ENCODE peak calls at places on chromosome 1, in ten cellular contexts. C is foreskin keratinocyte; Z is right lobe of liver; L is CD8-positive, alpha-beta T cell; V is tibial nerve; E is A549; W is HL-60; F is astrocyte; P is mammary epithelial cell; G is ovary. B is an unnamed sample.

GRCh38 chr1:17765444-17766411 is 10.6 kb downstream of the ACTL8 start:
- DNase-seq in C (peak; percentile 18), Z (no peak), L (no peak), V (no peak), E (peak; percentile 53), W (no peak), F (peak; percentile 94), P (peak; percentile 5), G (no peak), B (no peak)

GRCh38 chr1:945910-946565 is 13.0 kb downstream of the NOC2L start:
- DNase-seq in C (no peak), Z (no peak), L (no peak), V (no peak), E (no peak), W (no peak), F (no peak), P (no peak), G (no peak), B (no peak)

GRCh38 chr1:32981003-32981909 is 16.6 kb upstream of the RNF19B start:
- DNase-seq in C (peak; percentile 98), Z (no peak), L (peak; percentile 44), V (no peak), E (peak; percentile 72), W (peak; percentile 89), F (peak; percentile 91), P (peak; percentile 99), G (no peak), B (peak; percentile 77)

GRCh38 chr1:111745670-111746613 is 6.7 kb upstream of the INKA2 start:
- DNase-seq in C (peak; percentile 51), Z (no peak), L (no peak), V (no peak), E (no peak), W (no peak), F (no peak), P (peak; percentile 26), G (no peak), B (no peak)

GRCh38 chr1:44628962-44629756 is 45.1 kb downstream of the TMEM53 start:
- DNase-seq in C (peak; percentile 95), Z (no peak), L (no peak), V (no peak), E (no peak), W (no peak), F (peak; percentile 98), P (peak; percentile 84), G (no peak), B (no peak)

GRCh38 chr1:245999697-246000637 is 507.1 kb downstream of the SMYD3 start:
- DNase-seq in C (no peak), Z (no peak), L (no peak), V (no peak), E (no peak), W (peak; percentile 25), F (no peak), P (no peak), G (no peak), B (no peak)

GRCh38 chr1:43766086-43766784 is 58.9 kb downstream of the ST3GAL3 start:
- DNase-seq in C (peak; percentile 59), Z (no peak), L (no peak), V (no peak), E (no peak), W (peak; percentile 62), F (no peak), P (no peak), G (no peak), B (no peak)

GRCh38 chr1:248823517-248824001 is 2.2 kb downstream of the SH3BP5L start:
- DNase-seq in C (peak; percentile 56), Z (no peak), L (no peak), V (no peak), E (no peak), W (no peak), F (peak; percentile 96), P (no peak), G (no peak), B (no peak)

GRCh38 chr1:211133841-211134669 is at the start of gene KCNH1:
- DNase-seq in C (peak; percentile 43), Z (peak; percentile 71), L (peak; percentile 68), V (peak; percentile 63), E (peak; percentile 78), W (peak; percentile 62), F (peak; percentile 52), P (peak; percentile 59), G (peak; percentile 82), B (peak; percentile 72)

GRCh38 chr1:92749024-92749634 is 35.8 kb downstream of the EVI5 start:
- DNase-seq in C (peak; percentile 52), Z (no peak), L (peak; percentile 7), V (no peak), E (peak; percentile 36), W (peak; percentile 71), F (peak; percentile 37), P (peak; percentile 54), G (no peak), B (peak; percentile 63)

GRCh38 chr1:169044296-169044695 is 62.2 kb upstream of the ATP1B1 start:
- DNase-seq in C (no peak), Z (no peak), L (peak; percentile 8), V (no peak), E (no peak), W (peak; percentile 82), F (no peak), P (peak; percentile 9), G (no peak), B (no peak)

GRCh38 chr1:184562801-184563200 is 176.0 kb downstream of the C1orf21 start:
- DNase-seq in C (no peak), Z (no peak), L (no peak), V (no peak), E (no peak), W (no peak), F (no peak), P (no peak), G (no peak), B (no peak)

GRCh38 chr1:87914396-87914795 is 585.7 kb downstream of the LMO4 start:
- DNase-seq in C (peak; percentile 25), Z (no peak), L (no peak), V (no peak), E (no peak), W (no peak), F (peak; percentile 10), P (peak; percentile 7), G (no peak), B (no peak)

GRCh38 chr1:7299994-7300393 is 471.1 kb upstream of the VAMP3 start:
- DNase-seq in C (peak; percentile 40), Z (no peak), L (no peak), V (no peak), E (peak; percentile 38), W (no peak), F (peak; percentile 88), P (no peak), G (no peak), B (peak; percentile 16)

GRCh38 chr1:166166701-166167394 is at the start of gene FAM78B:
- DNase-seq in C (peak; percentile 11), Z (peak; percentile 77), L (peak; percentile 15), V (peak; percentile 54), E (peak; percentile 68), W (peak; percentile 41), F (peak; percentile 55), P (peak; percentile 67), G (peak; percentile 83), B (peak; percentile 81)
- H3K27ac ChIP-seq in C (no peak within 1 kb of the TSS), Z (no peak within 1 kb of the TSS), L (no peak within 1 kb of the TSS), V (peak within 1 kb of the TSS; percentile 79), E (peak within 1 kb of the TSS; percentile 86), W (no peak within 1 kb of the TSS), F (no peak within 1 kb of the TSS), P (no peak within 1 kb of the TSS), G (no peak within 1 kb of the TSS), B (peak within 1 kb of the TSS; percentile 48)

DNA sequence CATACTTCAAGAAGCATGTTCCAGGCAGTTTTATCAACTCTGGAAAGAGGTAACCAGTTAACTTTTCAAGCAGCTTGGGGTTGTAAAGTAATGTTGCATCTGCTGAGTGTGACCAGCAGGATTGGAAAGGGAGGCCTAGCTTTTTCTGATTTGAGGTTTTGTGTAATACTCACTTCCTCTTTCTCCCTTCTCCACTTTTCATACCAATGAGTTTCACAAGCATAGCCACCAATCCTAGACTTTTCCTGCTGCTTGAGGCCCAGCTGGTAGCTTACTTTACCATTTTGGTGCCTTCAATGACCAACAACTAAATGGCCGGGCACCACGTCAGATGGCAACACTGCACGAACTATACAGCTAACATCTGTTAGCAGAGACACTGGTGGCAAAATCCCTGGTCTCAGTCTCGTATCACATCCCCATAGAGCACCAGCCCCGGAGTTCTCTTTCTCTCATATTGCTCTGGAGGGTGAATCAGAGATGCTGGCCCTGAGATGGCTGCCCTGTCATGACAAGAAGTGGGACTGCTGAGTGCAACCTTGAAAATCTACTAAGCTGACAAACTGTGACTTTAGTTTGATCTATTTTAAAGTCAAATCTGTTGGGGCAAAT is 14.8 kb upstream of the GPR88 start:
- DNase-seq in C (no peak), Z (no peak), L (no peak), V (no peak), E (no peak), W (peak; percentile 80), F (no peak), P (no peak), G (no peak), B (no peak)
- TF ChIP-seq CTCF in C (no peak), Z (no peak), L (no peak), V (no peak), E (no peak), W (no peak), F (no peak), P (no peak), G (no peak), B (no peak)

DNA sequence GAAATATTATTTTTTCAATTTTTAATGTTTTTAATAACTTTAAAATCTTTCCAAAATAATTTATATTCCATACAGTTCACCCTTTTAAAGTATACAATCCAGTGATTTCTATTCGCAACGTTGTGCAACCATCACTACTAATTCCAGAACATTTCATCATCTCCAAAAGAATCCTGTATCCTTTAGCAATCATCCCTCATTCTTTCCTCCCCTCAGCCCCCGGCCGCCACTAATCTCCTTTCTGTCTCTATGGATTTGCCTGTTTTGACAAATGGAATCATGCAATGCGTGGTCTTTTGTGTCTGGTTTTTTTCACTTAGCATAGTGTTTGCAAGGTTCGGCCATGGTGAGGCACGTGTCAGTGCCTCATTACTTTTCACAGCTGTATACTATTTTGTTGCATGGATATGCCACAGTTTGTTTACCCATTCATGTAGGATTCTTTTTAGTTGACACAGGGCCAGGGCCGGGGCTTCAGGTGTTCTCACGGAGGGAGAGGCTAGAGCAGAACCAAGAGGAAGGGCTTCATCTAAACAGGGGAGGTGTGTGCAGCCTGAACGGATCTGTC is 40.6 kb upstream of the ZBTB40 start:
- DNase-seq in C (no peak), Z (no peak), L (no peak), V (no peak), E (no peak), W (no peak), F (no peak), P (no peak), G (no peak), B (no peak)
- H3K27ac ChIP-seq in C (no peak overlapping the region), Z (no peak overlapping the region), L (no peak overlapping the region), V (no peak overlapping the region), E (no peak overlapping the region), W (no peak overlapping the region), F (no peak overlapping the region), P (no peak overlapping the region), G (no peak overlapping the region), B (no peak overlapping the region)

DNA sequence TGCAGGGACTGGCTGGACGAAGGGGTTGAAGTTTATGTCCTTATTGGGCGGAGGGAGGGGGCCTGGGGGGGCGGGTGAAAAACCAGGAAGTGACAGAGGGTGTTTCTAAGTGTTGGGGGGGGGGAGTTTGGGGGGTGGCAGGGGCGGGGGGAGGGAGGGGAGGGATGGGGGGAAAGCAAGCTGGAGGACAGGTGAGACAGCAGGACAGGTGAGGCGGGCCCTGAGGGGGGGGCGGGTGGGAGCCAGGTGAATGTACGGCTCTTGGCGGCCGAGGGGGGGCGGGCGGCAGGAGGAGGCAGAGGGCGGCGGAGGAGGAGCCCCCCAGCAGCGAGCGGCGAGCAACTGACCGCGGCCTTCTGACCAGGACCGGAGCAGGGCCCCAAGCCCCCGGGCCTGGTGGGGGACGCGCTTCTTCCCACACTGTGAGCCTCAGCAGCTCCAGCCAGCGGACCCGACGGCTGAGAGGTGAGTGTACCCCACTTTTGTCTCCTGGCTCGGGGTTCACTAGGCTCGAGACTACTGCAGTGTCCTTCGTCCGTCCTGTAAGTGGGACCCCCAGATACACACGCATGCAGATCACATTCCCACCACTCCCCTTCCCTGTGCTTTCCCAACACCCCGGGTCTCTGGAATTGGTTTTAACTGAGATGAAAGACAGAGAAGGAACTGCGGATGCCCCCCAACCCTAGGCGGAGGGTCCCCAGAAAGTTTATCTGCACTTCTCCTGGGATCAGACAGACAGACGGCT is at the start of gene ZBTB7B:
- DNase-seq in C (no peak), Z (peak; percentile 55), L (no peak), V (no peak), E (no peak), W (no peak), F (no peak), P (no peak), G (peak; percentile 74), B (peak; percentile 59)
- TF ChIP-seq CTCF in C (no peak), Z (no peak), L (no peak), V (no peak), E (no peak), W (no peak), F (no peak), P (no peak), G (no peak), B (no peak)

B was measured in colonic mucosa.